ENCODE peak calls at places on chromosomes 11 and 22, in five cellular contexts. C is lung, M is NCI-H2029 treated with DMSO at 0.1 percent for 48 hours, K is AG09319, P is left ventricle myocardium superior. D is an unnamed sample.

GRCh38 chr22:49971232-49972162 is 10.9 kb downstream of the PIM3 start:
- DNase-seq in C (peak), K (no peak), M (no peak), P (peak), D (no peak)

GRCh38 chr11:124791626-124792341 is 8.4 kb downstream of the MSANTD2 start:
- DNase-seq in P (no peak), C (no peak), M (no peak), K (no peak), D (no peak)

GRCh38 chr11:27427183-27427980 is 45.2 kb downstream of the LGR4 start:
- DNase-seq in C (no peak), M (no peak), K (no peak), P (no peak), D (no peak)

GRCh38 chr11:10934293-10934850 is 76.5 kb upstream of the ZBED5 start:
- DNase-seq in P (no peak), K (no peak), M (peak), C (no peak), D (no peak)

GRCh38 chr11:63567044-63567840 is 4.1 kb upstream of the PLAAT2 start:
- DNase-seq in P (no peak), M (peak), C (no peak), K (peak), D (peak)

GRCh38 chr22:50051930-50052329 is 6.2 kb downstream of the TTLL8 start:
- DNase-seq in C (no peak), K (no peak), P (peak), M (no peak), D (no peak)

GRCh38 chr22:50246242-50247175 is 1.7 kb upstream of the TUBGCP6 start:
- DNase-seq in C (no peak), M (no peak), K (no peak), P (no peak), D (no peak)

GRCh38 chr22:28909375-28909774 is 26.0 kb downstream of the ZNRF3 start:
- DNase-seq in K (no peak), M (no peak), P (no peak), C (no peak), D (no peak)

GRCh38 chr11:824292-824880 is 3.3 kb upstream of the CRACR2B start:
- DNase-seq in P (no peak), M (peak), K (no peak), C (no peak), D (no peak)

GRCh38 chr11:60208146-60208895 is 25.4 kb upstream of the MS4A6A start:
- DNase-seq in M (no peak), C (no peak), P (no peak), K (no peak), D (no peak)

GRCh38 chr22:21074092-21074715 is 28.5 kb downstream of the LRRC74B start:
- DNase-seq in K (peak), C (no peak), P (no peak), M (no peak), D (peak)

D was measured in amniotic stem cell.